ENCODE peak calls at places on chromosomes 4 and X, in four cellular contexts. D, L, K and T are unnamed samples.
A peak's percentile ranks its signal among the peaks of the same experiment; 100 is the strongest.

GRCh38 chr4:139795476-139795875 is 129.9 kb downstream of the MGST2 start:
- DNase-seq in D (no peak), L (no peak), K (no peak), T (no peak)

GRCh38 chr4:52574036-52574435 is 85.1 kb downstream of the USP46 start:
- DNase-seq in D (no peak), L (peak; percentile 19), K (no peak), T (no peak)

GRCh38 chr4:182273191-182273935 is 30.2 kb downstream of the TENM3 start:
- DNase-seq in D (no peak), L (no peak), K (no peak), T (no peak)

GRCh38 chr4:74793757-74794340 is 474 bp downstream of the BTC start:
- DNase-seq in D (no peak), L (no peak), K (peak; percentile 9), T (peak; percentile 24)

GRCh38 chr4:3017504-3017903 is 54.1 kb downstream of the GRK4 start:
- DNase-seq in D (no peak), L (no peak), K (no peak), T (no peak)

GRCh38 chr4:3201718-3202702 is 46.9 kb upstream of the MSANTD1 start:
- DNase-seq in D (peak; percentile 93), L (peak; percentile 69), K (no peak), T (peak; percentile 1)

GRCh38 chr4:80111276-80111675 is 38.2 kb upstream of the ANTXR2 start:
- DNase-seq in D (no peak), L (no peak), K (no peak), T (no peak)

GRCh38 chr4:138560448-138560847 is 318.3 kb upstream of the SLC7A11 start:
- DNase-seq in D (no peak), L (no peak), K (no peak), T (no peak)

GRCh38 chr4:174828845-174829701 is at the start of gene GLRA3:
- DNase-seq in D (no peak), L (no peak), K (no peak), T (peak; percentile 58)

GRCh38 chrX:103864886-103865534 is 33.0 kb upstream of the RAB9B start:
- DNase-seq in D (no peak), L (peak; percentile 8), K (peak; percentile 6), T (no peak)

GRCh38 chrX:104280609-104281008 is 25.9 kb upstream of the ESX1 start:
- DNase-seq in D (no peak), L (no peak), K (no peak), T (no peak)

GRCh38 chrX:29634516-29634915 is 580.8 kb upstream of the MAGEB2 start:
- DNase-seq in D (no peak), L (peak; percentile 54), K (no peak), T (no peak)

GRCh38 chr4:30269850-30270249 is 450.3 kb upstream of the PCDH7 start:
- DNase-seq in D (no peak), L (no peak), K (no peak), T (no peak)

GRCh38 chrX:56764153-56764974 is 35.3 kb downstream of the NBDY start:
- DNase-seq in D (peak; percentile 93), L (peak; percentile 87), K (peak; percentile 58), T (peak; percentile 27)

GRCh38 chr4:54332577-54332976 is 103.5 kb downstream of the PDGFRA start:
- DNase-seq in D (no peak), L (no peak), K (no peak), T (no peak)

GRCh38 chr4:71187399-71188196 is 151.2 kb upstream of the SLC4A4 start:
- DNase-seq in D (no peak), L (peak; percentile 60), K (peak; percentile 16), T (no peak)

GRCh38 chr4:174604198-174604597 is 81.9 kb upstream of the HPGD start:
- DNase-seq in D (no peak), L (peak; percentile 10), K (no peak), T (peak; percentile 24)

GRCh38 chrX:129741880-129742758 is 3.3 kb downstream of the XPNPEP2 start:
- DNase-seq in D (no peak), L (no peak), K (peak; percentile 26), T (no peak)

GRCh38 chr4:183747931-183748664 is 89.0 kb downstream of the TRAPPC11 start:
- DNase-seq in D (no peak), L (peak; percentile 8), K (no peak), T (no peak)

GRCh38 chrX:38879631-38880220 is 78.5 kb downstream of the MID1IP1 start:
- DNase-seq in D (peak; percentile 44), L (no peak), K (peak; percentile 29), T (no peak)

GRCh38 chr4:163748474-163748873 is 254.0 kb downstream of the TMA16 start:
- DNase-seq in D (no peak), L (peak; percentile 25), K (no peak), T (peak; percentile 39)

GRCh38 chrX:12322031-12322430 is 183.8 kb downstream of the FRMPD4 start:
- DNase-seq in D (no peak), L (no peak), K (no peak), T (no peak)

GRCh38 chrX:138858438-138858837 is 146.9 kb upstream of the FGF13 start:
- DNase-seq in D (no peak), L (peak; percentile 1), K (no peak), T (peak; percentile 62)

GRCh38 chr4:57763070-57763469 is 652.9 kb upstream of the IGFBP7 start:
- DNase-seq in D (no peak), L (no peak), K (no peak), T (no peak)

GRCh38 chrX:1330605-1331004 is 6.0 kb upstream of the IL3RA start:
- DNase-seq in D (no peak), L (no peak), K (no peak), T (no peak)

GRCh38 chr4:16667464-16667863 is 231.0 kb downstream of the LDB2 start:
- DNase-seq in D (no peak), L (peak; percentile 95), K (no peak), T (peak; percentile 33)

GRCh38 chr4:99087887-99088484 is 602 bp downstream of the ADH5 start:
- DNase-seq in D (peak; percentile 12), L (peak; percentile 79), K (peak; percentile 49), T (peak; percentile 71)

GRCh38 chrX:28205126-28205525 is 223.9 kb upstream of the DCAF8L1 start:
- DNase-seq in D (no peak), L (no peak), K (no peak), T (no peak)

GRCh38 chr4:52588771-52589591 is 70.1 kb downstream of the USP46 start:
- DNase-seq in D (no peak), L (peak; percentile 97), K (no peak), T (peak; percentile 4)

GRCh38 chrX:134782796-134783195 is 124.5 kb upstream of the PLAC1 start:
- DNase-seq in D (no peak), L (peak; percentile 59), K (no peak), T (peak; percentile 4)

GRCh38 chr4:48762408-48762807 is 17.7 kb downstream of the FRYL start:
- DNase-seq in D (no peak), L (no peak), K (no peak), T (no peak)

GRCh38 chr4:8120518-8120917 is 38.1 kb downstream of the ABLIM2 start:
- DNase-seq in D (no peak), L (no peak), K (no peak), T (no peak)

GRCh38 chr4:5186584-5187170 is 135.4 kb downstream of the STK32B start:
- DNase-seq in D (no peak), L (no peak), K (no peak), T (no peak)

DNA sequence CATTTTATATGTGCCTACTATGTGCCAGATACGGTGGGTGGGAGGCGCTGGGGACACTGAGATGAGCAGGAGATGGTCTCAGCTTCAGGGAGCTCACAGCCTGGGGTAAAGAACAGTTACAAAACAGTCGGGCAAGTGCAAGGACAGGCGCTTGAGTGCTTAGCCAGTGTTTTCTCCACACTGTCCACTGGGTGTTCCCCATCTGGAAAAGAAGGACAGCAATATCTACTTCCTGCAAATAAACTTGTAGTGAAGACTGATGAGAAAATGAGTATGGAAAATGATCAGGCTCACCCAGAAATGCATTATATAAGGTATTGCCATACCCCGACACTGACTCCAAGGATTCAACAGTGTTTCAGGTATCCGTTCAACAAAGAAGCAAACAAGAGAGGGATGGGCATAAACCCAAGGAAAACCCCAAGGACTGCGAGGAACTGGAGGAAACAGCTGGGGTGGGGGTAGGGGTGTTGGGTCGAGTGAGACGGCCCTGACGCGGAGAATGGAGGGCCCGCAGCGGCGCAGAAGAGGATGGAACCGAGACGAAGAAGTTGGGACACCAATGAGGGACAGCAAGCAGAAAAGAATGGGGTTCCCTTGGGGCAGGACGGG is 805 bp downstream of the TMEM185A start:
- DNase-seq in D (no peak), L (peak; percentile 55), K (peak; percentile 11), T (peak; percentile 5)
- H3K27ac ChIP-seq in D (peak overlapping the region; percentile 72), L (peak overlapping the region; percentile 77), K (peak overlapping the region; percentile 80), T (peak overlapping the region; percentile 65)

GRCh38 chr4:147480502-147480890 is 401 bp upstream of the EDNRA start:
- DNase-seq in D (no peak), L (no peak), K (peak; percentile 29), T (no peak)

GRCh38 chr4:147482281-147482680 is 1.4 kb downstream of the EDNRA start:
- DNase-seq in D (no peak), L (no peak), K (no peak), T (no peak)

GRCh38 chr4:147480891-147481576 is at the start of gene EDNRA:
- DNase-seq in D (no peak), L (peak; percentile 68), K (peak; percentile 68), T (peak; percentile 22)

GRCh38 chr4:147479817-147480216 is 1.1 kb upstream of the EDNRA start:
- DNase-seq in D (no peak), L (peak; percentile 47), K (peak; percentile 58), T (no peak)

GRCh38 chr4:147481577-147482109 is 746 bp downstream of the EDNRA start:
- DNase-seq in D (no peak), L (no peak), K (no peak), T (no peak)
- H3K27ac ChIP-seq in D (no peak overlapping the region), L (peak overlapping the region; percentile 70), K (peak overlapping the region; percentile 92), T (no peak overlapping the region)

DNA sequence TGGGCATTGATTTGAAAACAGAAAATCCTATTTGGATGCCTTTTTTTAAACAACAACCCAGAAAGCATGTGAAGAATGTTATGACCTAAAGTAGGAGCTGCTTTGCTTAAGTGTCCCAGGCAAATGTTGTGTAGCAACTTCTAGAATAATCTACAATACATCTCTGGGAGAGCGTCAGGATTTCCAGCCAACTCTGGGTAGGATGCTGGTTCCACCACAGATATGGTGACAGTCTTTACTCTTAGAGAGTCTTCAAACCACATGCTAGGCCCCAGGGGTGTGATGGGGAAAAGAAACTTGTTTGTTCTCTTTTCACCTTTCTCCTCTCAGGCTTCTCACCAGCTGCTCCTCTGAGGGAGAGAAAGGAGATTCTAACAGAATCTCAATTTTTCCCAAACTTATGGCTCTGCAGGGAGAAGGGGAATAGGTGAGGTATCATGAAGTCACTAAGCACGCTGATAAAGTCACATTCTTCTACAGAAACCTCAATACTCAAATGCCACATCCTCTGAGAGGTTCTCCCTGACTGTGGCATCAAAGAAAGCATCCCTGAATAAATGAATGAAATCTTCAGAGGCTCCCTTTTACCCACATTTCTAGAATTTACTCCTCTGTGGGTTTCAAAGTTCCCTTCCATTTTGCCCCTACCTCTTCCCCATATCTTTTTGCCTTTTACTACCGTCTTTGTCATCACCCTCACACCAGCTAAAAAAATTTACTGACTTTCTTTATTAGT is 171.6 kb upstream of the RAI2 start:
- DNase-seq in D (no peak), L (no peak), K (no peak), T (no peak)
- H3K27ac ChIP-seq in D (no peak overlapping the region), L (no peak overlapping the region), K (no peak overlapping the region), T (no peak overlapping the region)

GRCh38 chr4:10526431-10527222 is 69.4 kb upstream of the ZNF518B start:
- DNase-seq in D (no peak), L (no peak), K (no peak), T (peak; percentile 75)
- H3K27ac ChIP-seq in D (no peak overlapping the region), L (no peak overlapping the region), K (no peak overlapping the region), T (no peak overlapping the region)